ENCODE peak calls at places on chromosomes 4 and X, in four cellular contexts. One of them, this sample, is unnamed.

GRCh38 chr4:159060161-159060560 is 42.7 kb upstream of the RAPGEF2 start:
- DNase-seq in hepatocyte: no peak
- DNase-seq in ELR: no peak
- DNase-seq in amniotic stem cell: no peak
- DNase-seq in this sample: no peak

GRCh38 chr4:8690811-8691775 is 98.5 kb downstream of the CPZ start:
- DNase-seq in hepatocyte: no peak
- DNase-seq in ELR: no peak
- DNase-seq in amniotic stem cell: no peak
- DNase-seq in this sample: no peak

GRCh38 chr4:165684177-165684870 is 188.7 kb upstream of the TLL1 start:
- DNase-seq in hepatocyte: no peak
- DNase-seq in ELR: peak
- DNase-seq in amniotic stem cell: peak
- DNase-seq in this sample: peak

GRCh38 chrX:154074199-154074598 is 23.3 kb downstream of the MECP2 start:
- DNase-seq in hepatocyte: no peak
- DNase-seq in ELR: peak
- DNase-seq in amniotic stem cell: no peak
- DNase-seq in this sample: peak

GRCh38 chr4:55386840-55387239 is 8.9 kb upstream of the TMEM165 start:
- DNase-seq in hepatocyte: peak
- DNase-seq in ELR: no peak
- DNase-seq in amniotic stem cell: no peak
- DNase-seq in this sample: no peak

GRCh38 chr4:71711985-71712348 is 71.9 kb downstream of the GC start:
- DNase-seq in hepatocyte: no peak
- DNase-seq in ELR: peak
- DNase-seq in amniotic stem cell: no peak
- DNase-seq in this sample: no peak

GRCh38 chrX:71859637-71860036 is 51.0 kb upstream of the NHSL2 start:
- DNase-seq in hepatocyte: peak
- DNase-seq in ELR: peak
- DNase-seq in amniotic stem cell: peak
- DNase-seq in this sample: peak

GRCh38 chr4:164058775-164059174 is 564.3 kb downstream of the TMA16 start:
- DNase-seq in hepatocyte: no peak
- DNase-seq in ELR: no peak
- DNase-seq in amniotic stem cell: no peak
- DNase-seq in this sample: no peak